ENCODE peak calls at places on chromosomes 16 and 17, in seven cellular contexts. One of them, this sample, is unnamed.

GRCh38 chr16:4513881-4514280 is 24.7 kb downstream of the CDIP1 start:
- DNase-seq in fibroblast of the aortic adventitia: no peak
- DNase-seq in OCI-LY7: no peak
- DNase-seq in ovary: no peak
- DNase-seq in prostate gland: no peak
- DNase-seq in body of pancreas: no peak
- DNase-seq in DND-41: no peak
- DNase-seq in this sample: no peak

GRCh38 chr16:84072014-84072413 is 29.4 kb upstream of the SLC38A8 start:
- DNase-seq in body of pancreas: no peak
- DNase-seq in fibroblast of the aortic adventitia: peak; percentile 19
- DNase-seq in prostate gland: no peak
- DNase-seq in OCI-LY7: no peak
- DNase-seq in DND-41: no peak
- DNase-seq in ovary: no peak
- DNase-seq in this sample: peak; percentile 56

GRCh38 chr17:21249911-21250703 is 3.1 kb downstream of the NATD1 start:
- DNase-seq in fibroblast of the aortic adventitia: no peak
- DNase-seq in ovary: no peak
- DNase-seq in OCI-LY7: peak; percentile 31
- DNase-seq in DND-41: no peak
- DNase-seq in prostate gland: no peak
- DNase-seq in body of pancreas: no peak
- DNase-seq in this sample: no peak

GRCh38 chr17:259341-259976 is 78.0 kb upstream of the DOC2B start:
- DNase-seq in prostate gland: no peak
- DNase-seq in OCI-LY7: no peak
- DNase-seq in ovary: peak; percentile 7
- DNase-seq in DND-41: no peak
- DNase-seq in fibroblast of the aortic adventitia: no peak
- DNase-seq in body of pancreas: no peak
- DNase-seq in this sample: no peak

GRCh38 chr16:57245472-57246113 is 534 bp downstream of the ARL2BP start:
- DNase-seq in body of pancreas: peak; percentile 65
- DNase-seq in fibroblast of the aortic adventitia: peak; percentile 20
- DNase-seq in ovary: peak; percentile 49
- DNase-seq in DND-41: no peak
- DNase-seq in prostate gland: peak; percentile 24
- DNase-seq in OCI-LY7: no peak
- DNase-seq in this sample: peak; percentile 26

GRCh38 chr16:78607465-78607864 is 508.0 kb downstream of the WWOX start:
- DNase-seq in fibroblast of the aortic adventitia: no peak
- DNase-seq in DND-41: no peak
- DNase-seq in prostate gland: no peak
- DNase-seq in OCI-LY7: no peak
- DNase-seq in body of pancreas: no peak
- DNase-seq in ovary: peak; percentile 34
- DNase-seq in this sample: peak; percentile 16

GRCh38 chr16:85265161-85265784 is 153.0 kb upstream of the CIBAR2 start:
- DNase-seq in fibroblast of the aortic adventitia: no peak
- DNase-seq in OCI-LY7: no peak
- DNase-seq in prostate gland: no peak
- DNase-seq in ovary: no peak
- DNase-seq in DND-41: no peak
- DNase-seq in body of pancreas: no peak
- DNase-seq in this sample: no peak

GRCh38 chr16:12907670-12908233 is 6.4 kb downstream of the SHISA9 start:
- DNase-seq in DND-41: peak; percentile 8
- DNase-seq in prostate gland: no peak
- DNase-seq in body of pancreas: no peak
- DNase-seq in fibroblast of the aortic adventitia: no peak
- DNase-seq in OCI-LY7: peak; percentile 31
- DNase-seq in ovary: no peak
- DNase-seq in this sample: no peak

GRCh38 chr17:76341301-76341700 is 12.4 kb downstream of the PRPSAP1 start:
- DNase-seq in fibroblast of the aortic adventitia: no peak
- DNase-seq in ovary: no peak
- DNase-seq in OCI-LY7: no peak
- DNase-seq in body of pancreas: no peak
- DNase-seq in DND-41: no peak
- DNase-seq in prostate gland: no peak
- DNase-seq in this sample: no peak

GRCh38 chr17:75459590-75460267 is 3.3 kb downstream of the TMEM94 start:
- DNase-seq in body of pancreas: no peak
- DNase-seq in ovary: no peak
- DNase-seq in fibroblast of the aortic adventitia: no peak
- DNase-seq in OCI-LY7: peak; percentile 53
- DNase-seq in prostate gland: no peak
- DNase-seq in DND-41: no peak
- DNase-seq in this sample: no peak

GRCh38 chr17:73465851-73466250 is 154.1 kb upstream of the CDC42EP4 start:
- DNase-seq in DND-41: no peak
- DNase-seq in body of pancreas: no peak
- DNase-seq in ovary: no peak
- DNase-seq in fibroblast of the aortic adventitia: no peak
- DNase-seq in OCI-LY7: no peak
- DNase-seq in prostate gland: no peak
- DNase-seq in this sample: no peak

GRCh38 chr17:73468221-73468620 is 156.4 kb upstream of the CDC42EP4 start:
- DNase-seq in fibroblast of the aortic adventitia: no peak
- DNase-seq in DND-41: no peak
- DNase-seq in OCI-LY7: no peak
- DNase-seq in body of pancreas: no peak
- DNase-seq in ovary: no peak
- DNase-seq in prostate gland: no peak
- DNase-seq in this sample: no peak

GRCh38 chr17:73467651-73468050 is 155.8 kb upstream of the CDC42EP4 start:
- DNase-seq in OCI-LY7: peak; percentile 63
- DNase-seq in prostate gland: no peak
- DNase-seq in ovary: no peak
- DNase-seq in fibroblast of the aortic adventitia: no peak
- DNase-seq in DND-41: no peak
- DNase-seq in body of pancreas: no peak
- DNase-seq in this sample: no peak

GRCh38 chr17:73465130-73465529 is 153.3 kb upstream of the CDC42EP4 start:
- DNase-seq in prostate gland: no peak
- DNase-seq in body of pancreas: no peak
- DNase-seq in DND-41: no peak
- DNase-seq in ovary: no peak
- DNase-seq in OCI-LY7: no peak
- DNase-seq in fibroblast of the aortic adventitia: no peak
- DNase-seq in this sample: no peak

GRCh38 chr17:73466704-73467433 is 155.1 kb upstream of the CDC42EP4 start:
- DNase-seq in OCI-LY7: no peak
- DNase-seq in body of pancreas: no peak
- DNase-seq in prostate gland: no peak
- DNase-seq in ovary: no peak
- DNase-seq in fibroblast of the aortic adventitia: no peak
- DNase-seq in DND-41: no peak
- DNase-seq in this sample: no peak
- TF ChIP-seq CTCF in OCI-LY7: peak; percentile 25
- TF ChIP-seq CTCF in body of pancreas: no peak
- TF ChIP-seq CTCF in prostate gland: no peak
- TF ChIP-seq CTCF in ovary: no peak
- TF ChIP-seq CTCF in fibroblast of the aortic adventitia: no peak
- TF ChIP-seq CTCF in DND-41: no peak
- TF ChIP-seq CTCF in this sample: no peak

GRCh38 chr16:55563797-55564196 is 2.7 kb upstream of the CAPNS2 start:
- DNase-seq in prostate gland: no peak
- DNase-seq in fibroblast of the aortic adventitia: no peak
- DNase-seq in body of pancreas: no peak
- DNase-seq in DND-41: no peak
- DNase-seq in OCI-LY7: no peak
- DNase-seq in ovary: no peak
- DNase-seq in this sample: no peak

GRCh38 chr16:55568151-55568693 is 1.7 kb downstream of the CAPNS2 start:
- DNase-seq in ovary: no peak
- DNase-seq in DND-41: no peak
- DNase-seq in OCI-LY7: no peak
- DNase-seq in fibroblast of the aortic adventitia: no peak
- DNase-seq in prostate gland: peak; percentile 58
- DNase-seq in body of pancreas: no peak
- DNase-seq in this sample: no peak

GRCh38 chr16:55569025-55569424 is 2.5 kb downstream of the CAPNS2 start:
- DNase-seq in ovary: no peak
- DNase-seq in OCI-LY7: no peak
- DNase-seq in DND-41: no peak
- DNase-seq in prostate gland: no peak
- DNase-seq in body of pancreas: no peak
- DNase-seq in fibroblast of the aortic adventitia: peak; percentile 83
- DNase-seq in this sample: peak; percentile 71

GRCh38 chr16:55567382-55567781 is 898 bp downstream of the CAPNS2 start:
- DNase-seq in fibroblast of the aortic adventitia: peak; percentile 82
- DNase-seq in ovary: no peak
- DNase-seq in DND-41: no peak
- DNase-seq in body of pancreas: no peak
- DNase-seq in OCI-LY7: no peak
- DNase-seq in prostate gland: peak; percentile 39
- DNase-seq in this sample: peak; percentile 85

DNA sequence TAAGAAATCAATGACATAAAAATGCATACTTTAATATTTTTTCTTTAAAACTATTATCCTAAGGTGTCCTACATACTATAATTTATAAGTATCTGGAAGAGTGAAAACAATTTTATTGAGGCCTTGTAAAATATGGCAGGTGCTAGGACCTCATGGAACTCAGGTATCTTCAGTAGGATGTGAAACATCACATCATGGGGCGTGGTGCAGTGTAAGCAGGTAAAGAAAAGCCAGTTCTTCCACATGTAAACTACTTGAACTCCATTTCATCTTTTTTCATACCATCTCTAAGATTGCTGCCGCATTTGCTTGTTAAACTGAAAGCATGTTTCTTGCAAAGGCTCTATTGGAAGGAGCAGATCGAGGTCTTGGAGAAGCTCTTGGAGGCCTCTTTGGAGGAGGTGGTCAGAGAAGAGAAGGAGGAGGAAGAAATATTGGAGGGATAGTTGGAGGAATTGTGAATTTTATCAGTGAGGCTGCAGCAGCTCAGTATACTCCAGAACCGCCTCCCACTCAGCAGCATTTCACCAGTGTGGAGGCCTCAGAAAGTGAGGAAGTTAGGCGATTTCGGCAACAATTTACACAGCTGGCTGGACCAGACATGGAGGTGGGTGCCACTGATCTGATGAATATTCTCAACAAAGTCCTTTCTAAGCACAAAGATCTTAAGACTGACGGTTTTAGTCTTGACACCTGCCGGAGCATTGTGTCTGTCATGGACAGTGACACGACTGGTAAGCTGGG is at the start of gene CAPNS2:
- DNase-seq in DND-41: no peak
- DNase-seq in ovary: no peak
- DNase-seq in fibroblast of the aortic adventitia: no peak
- DNase-seq in OCI-LY7: no peak
- DNase-seq in body of pancreas: no peak
- DNase-seq in prostate gland: no peak
- DNase-seq in this sample: no peak
- H3K4me3 ChIP-seq in DND-41: no peak within 1 kb of the TSS
- H3K4me3 ChIP-seq in ovary: no peak within 1 kb of the TSS
- H3K4me3 ChIP-seq in fibroblast of the aortic adventitia: no peak within 1 kb of the TSS
- H3K4me3 ChIP-seq in OCI-LY7: no peak within 1 kb of the TSS
- H3K4me3 ChIP-seq in body of pancreas: no peak within 1 kb of the TSS
- H3K4me3 ChIP-seq in prostate gland: no peak within 1 kb of the TSS
- H3K4me3 ChIP-seq in this sample: no peak within 1 kb of the TSS

GRCh38 chr17:19544366-19544765 is 10.7 kb downstream of the SLC47A1 start:
- DNase-seq in body of pancreas: no peak
- DNase-seq in ovary: no peak
- DNase-seq in OCI-LY7: no peak
- DNase-seq in DND-41: no peak
- DNase-seq in fibroblast of the aortic adventitia: no peak
- DNase-seq in prostate gland: no peak
- DNase-seq in this sample: no peak

GRCh38 chr17:19549746-19550623 is 16.3 kb downstream of the SLC47A1 start:
- DNase-seq in OCI-LY7: no peak
- DNase-seq in prostate gland: no peak
- DNase-seq in fibroblast of the aortic adventitia: no peak
- DNase-seq in body of pancreas: no peak
- DNase-seq in ovary: no peak
- DNase-seq in DND-41: no peak
- DNase-seq in this sample: no peak

GRCh38 chr17:19551148-19551547 is 17.5 kb downstream of the SLC47A1 start:
- DNase-seq in body of pancreas: no peak
- DNase-seq in DND-41: no peak
- DNase-seq in prostate gland: no peak
- DNase-seq in fibroblast of the aortic adventitia: no peak
- DNase-seq in ovary: no peak
- DNase-seq in OCI-LY7: no peak
- DNase-seq in this sample: no peak

GRCh38 chr17:19542247-19542646 is 8.6 kb downstream of the SLC47A1 start:
- DNase-seq in fibroblast of the aortic adventitia: no peak
- DNase-seq in body of pancreas: no peak
- DNase-seq in prostate gland: no peak
- DNase-seq in DND-41: no peak
- DNase-seq in OCI-LY7: no peak
- DNase-seq in ovary: no peak
- DNase-seq in this sample: no peak

GRCh38 chr17:19546289-19547065 is 12.8 kb downstream of the SLC47A1 start:
- DNase-seq in ovary: no peak
- DNase-seq in DND-41: no peak
- DNase-seq in fibroblast of the aortic adventitia: no peak
- DNase-seq in OCI-LY7: peak; percentile 38
- DNase-seq in body of pancreas: peak; percentile 31
- DNase-seq in prostate gland: no peak
- DNase-seq in this sample: no peak
- TF ChIP-seq CTCF in ovary: no peak
- TF ChIP-seq CTCF in DND-41: no peak
- TF ChIP-seq CTCF in fibroblast of the aortic adventitia: no peak
- TF ChIP-seq CTCF in OCI-LY7: peak; percentile 66
- TF ChIP-seq CTCF in body of pancreas: peak; percentile 24
- TF ChIP-seq CTCF in prostate gland: peak; percentile 20
- TF ChIP-seq CTCF in this sample: no peak

DNA sequence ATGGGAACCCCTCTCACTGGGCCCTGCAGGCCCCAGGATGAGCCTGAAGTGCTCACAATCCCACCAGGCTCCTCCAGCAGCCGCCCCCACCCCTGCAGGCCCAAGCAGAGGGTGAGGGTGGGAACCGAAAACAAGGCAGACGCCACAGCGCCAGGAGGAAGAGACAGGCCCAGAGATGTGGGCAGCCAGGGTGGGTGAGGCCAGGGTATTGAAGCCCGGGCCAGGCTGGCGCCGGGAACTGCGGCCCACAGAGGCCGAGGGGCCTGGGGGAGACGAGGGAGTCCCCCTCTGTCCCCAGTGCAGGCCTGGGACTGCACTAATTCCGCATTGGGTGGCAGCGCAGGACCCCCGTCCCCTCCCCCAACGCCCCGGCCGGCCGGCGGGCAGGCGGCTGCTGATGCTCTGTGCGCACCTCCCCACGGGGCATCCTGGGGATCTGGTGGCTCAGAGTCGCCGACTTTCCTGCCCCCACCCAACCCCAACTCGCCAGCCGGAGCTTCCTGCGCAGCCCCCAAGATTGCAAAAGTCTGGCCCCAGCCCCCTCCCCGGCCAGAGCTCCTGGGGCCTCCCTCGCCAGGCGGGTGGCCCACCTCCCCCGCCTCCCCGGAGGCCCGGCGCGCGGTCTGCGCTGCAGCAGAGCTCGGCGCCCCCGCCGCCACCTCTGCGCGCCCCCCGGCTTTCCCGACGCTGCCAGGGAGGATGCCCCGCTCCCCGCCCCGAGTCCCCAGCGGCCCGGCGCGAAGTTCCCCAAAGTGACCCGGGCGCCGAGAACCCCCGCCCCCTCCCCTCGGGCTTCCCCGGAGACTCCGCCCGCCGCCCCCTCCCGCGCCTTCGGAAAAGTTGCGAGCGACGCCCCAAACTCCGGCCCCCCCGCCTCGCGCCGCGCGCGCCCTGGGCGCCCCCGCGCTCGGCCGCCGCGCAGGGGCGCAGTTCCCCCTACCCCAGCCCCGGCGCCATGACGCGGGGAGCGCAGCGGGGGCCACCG is 107.8 kb downstream of the ENGASE start:
- DNase-seq in fibroblast of the aortic adventitia: no peak
- DNase-seq in body of pancreas: no peak
- DNase-seq in OCI-LY7: no peak
- DNase-seq in ovary: no peak
- DNase-seq in DND-41: no peak
- DNase-seq in prostate gland: no peak
- DNase-seq in this sample: no peak
- H3K4me3 ChIP-seq in fibroblast of the aortic adventitia: no peak overlapping the region
- H3K4me3 ChIP-seq in body of pancreas: no peak overlapping the region
- H3K4me3 ChIP-seq in OCI-LY7: no peak overlapping the region
- H3K4me3 ChIP-seq in ovary: no peak overlapping the region
- H3K4me3 ChIP-seq in DND-41: no peak overlapping the region
- H3K4me3 ChIP-seq in prostate gland: no peak overlapping the region
- H3K4me3 ChIP-seq in this sample: no peak overlapping the region